ENCODE peak calls at places on chromosomes 16 and 17, in seven cellular contexts. One of them, this sample, is unnamed.
A peak's percentile ranks its signal among the peaks of the same experiment; 100 is the strongest.

GRCh38 chr16:3718628-3719027 is 1.3 kb upstream of the TRAP1 start:
- DNase-seq in H1: no peak
- DNase-seq in HCT116: no peak
- DNase-seq in SK-N-SH: no peak
- DNase-seq in Panc1: no peak
- DNase-seq in GM12878: no peak
- DNase-seq in HepG2: no peak
- DNase-seq in this sample: no peak

GRCh38 chr17:4017377-4017776 is 53.1 kb upstream of the ATP2A3 start:
- DNase-seq in H1: no peak
- DNase-seq in HCT116: no peak
- DNase-seq in SK-N-SH: no peak
- DNase-seq in Panc1: no peak
- DNase-seq in GM12878: no peak
- DNase-seq in HepG2: no peak
- DNase-seq in this sample: peak; percentile 24

GRCh38 chr17:59372138-59372751 is 40.8 kb downstream of the YPEL2 start:
- DNase-seq in H1: no peak
- DNase-seq in HCT116: no peak
- DNase-seq in SK-N-SH: no peak
- DNase-seq in Panc1: no peak
- DNase-seq in GM12878: peak; percentile 79
- DNase-seq in HepG2: no peak
- DNase-seq in this sample: peak; percentile 17

GRCh38 chr17:47315451-47316266 is 8.1 kb upstream of the EFCAB13 start:
- DNase-seq in H1: no peak
- DNase-seq in HCT116: peak; percentile 74
- DNase-seq in SK-N-SH: peak; percentile 80
- DNase-seq in Panc1: peak; percentile 56
- DNase-seq in GM12878: peak; percentile 48
- DNase-seq in HepG2: peak; percentile 71
- DNase-seq in this sample: peak; percentile 80

GRCh38 chr16:86751081-86752030 is 173.0 kb downstream of the FOXL1 start:
- DNase-seq in H1: no peak
- DNase-seq in HCT116: no peak
- DNase-seq in SK-N-SH: no peak
- DNase-seq in Panc1: no peak
- DNase-seq in GM12878: no peak
- DNase-seq in HepG2: no peak
- DNase-seq in this sample: no peak

GRCh38 chr16:81518439-81518757 is 73.8 kb downstream of the CMIP start:
- DNase-seq in H1: no peak
- DNase-seq in HCT116: no peak
- DNase-seq in SK-N-SH: no peak
- DNase-seq in Panc1: no peak
- DNase-seq in GM12878: no peak
- DNase-seq in HepG2: no peak
- DNase-seq in this sample: no peak

GRCh38 chr17:82531431-82531881 is 11.9 kb downstream of the FOXK2 start:
- DNase-seq in H1: no peak
- DNase-seq in HCT116: no peak
- DNase-seq in SK-N-SH: no peak
- DNase-seq in Panc1: peak; percentile 36
- DNase-seq in GM12878: no peak
- DNase-seq in HepG2: no peak
- DNase-seq in this sample: no peak

GRCh38 chr16:57357330-57358151 is 1.0 kb upstream of the CCL22 start:
- DNase-seq in H1: no peak
- DNase-seq in HCT116: no peak
- DNase-seq in SK-N-SH: no peak
- DNase-seq in Panc1: no peak
- DNase-seq in GM12878: peak; percentile 60
- DNase-seq in HepG2: peak; percentile 46
- DNase-seq in this sample: no peak

GRCh38 chr17:81034168-81034777 is 678 bp upstream of the BAIAP2 start:
- DNase-seq in H1: no peak
- DNase-seq in HCT116: no peak
- DNase-seq in SK-N-SH: no peak
- DNase-seq in Panc1: no peak
- DNase-seq in GM12878: no peak
- DNase-seq in HepG2: no peak
- DNase-seq in this sample: no peak

GRCh38 chr17:79154951-79155557 is 80.4 kb downstream of the ENGASE start:
- DNase-seq in H1: no peak
- DNase-seq in HCT116: no peak
- DNase-seq in SK-N-SH: peak; percentile 71
- DNase-seq in Panc1: no peak
- DNase-seq in GM12878: no peak
- DNase-seq in HepG2: no peak
- DNase-seq in this sample: no peak

GRCh38 chr16:69741951-69742904 is 12.5 kb downstream of the NOB1 start:
- DNase-seq in H1: no peak
- DNase-seq in HCT116: no peak
- DNase-seq in SK-N-SH: peak; percentile 52
- DNase-seq in Panc1: no peak
- DNase-seq in GM12878: no peak
- DNase-seq in HepG2: no peak
- DNase-seq in this sample: no peak

GRCh38 chr16:84103678-84104077 is 13.1 kb downstream of the MBTPS1 start:
- DNase-seq in H1: no peak
- DNase-seq in HCT116: no peak
- DNase-seq in SK-N-SH: no peak
- DNase-seq in Panc1: no peak
- DNase-seq in GM12878: no peak
- DNase-seq in HepG2: no peak
- DNase-seq in this sample: no peak

GRCh38 chr16:10126686-10127085 is 55.5 kb downstream of the GRIN2A start:
- DNase-seq in H1: no peak
- DNase-seq in HCT116: no peak
- DNase-seq in SK-N-SH: no peak
- DNase-seq in Panc1: no peak
- DNase-seq in GM12878: no peak
- DNase-seq in HepG2: no peak
- DNase-seq in this sample: no peak
- TF ChIP-seq SIN3A in H1: no peak
- TF ChIP-seq SIN3A in HCT116: no peak
- TF ChIP-seq SIN3A in SK-N-SH: no peak
- TF ChIP-seq SIN3A in Panc1: no peak
- TF ChIP-seq SIN3A in GM12878: no peak
- TF ChIP-seq SIN3A in HepG2: no peak
- TF ChIP-seq SIN3A in this sample: no peak

GRCh38 chr17:13485327-13485726 is 116.4 kb downstream of the HS3ST3A1 start:
- DNase-seq in H1: no peak
- DNase-seq in HCT116: no peak
- DNase-seq in SK-N-SH: no peak
- DNase-seq in Panc1: no peak
- DNase-seq in GM12878: no peak
- DNase-seq in HepG2: no peak
- DNase-seq in this sample: no peak

GRCh38 chr17:13478326-13478830 is 123.4 kb downstream of the HS3ST3A1 start:
- DNase-seq in H1: no peak
- DNase-seq in HCT116: no peak
- DNase-seq in SK-N-SH: no peak
- DNase-seq in Panc1: no peak
- DNase-seq in GM12878: no peak
- DNase-seq in HepG2: no peak
- DNase-seq in this sample: no peak

GRCh38 chr17:13480877-13481276 is 120.9 kb downstream of the HS3ST3A1 start:
- DNase-seq in H1: no peak
- DNase-seq in HCT116: no peak
- DNase-seq in SK-N-SH: no peak
- DNase-seq in Panc1: no peak
- DNase-seq in GM12878: no peak
- DNase-seq in HepG2: no peak
- DNase-seq in this sample: no peak

GRCh38 chr17:13484020-13484419 is 117.7 kb downstream of the HS3ST3A1 start:
- DNase-seq in H1: no peak
- DNase-seq in HCT116: no peak
- DNase-seq in SK-N-SH: no peak
- DNase-seq in Panc1: no peak
- DNase-seq in GM12878: no peak
- DNase-seq in HepG2: no peak
- DNase-seq in this sample: no peak
- TF ChIP-seq SIN3A in H1: no peak
- TF ChIP-seq SIN3A in HCT116: no peak
- TF ChIP-seq SIN3A in SK-N-SH: no peak
- TF ChIP-seq SIN3A in Panc1: no peak
- TF ChIP-seq SIN3A in GM12878: no peak
- TF ChIP-seq SIN3A in HepG2: no peak
- TF ChIP-seq SIN3A in this sample: no peak

GRCh38 chr16:67185003-67185865 is 1.5 kb upstream of the MATCAP1 start:
- DNase-seq in H1: peak; percentile 77
- DNase-seq in HCT116: peak; percentile 67
- DNase-seq in SK-N-SH: peak; percentile 73
- DNase-seq in Panc1: peak; percentile 39
- DNase-seq in GM12878: no peak
- DNase-seq in HepG2: peak; percentile 86
- DNase-seq in this sample: peak; percentile 65
- TF ChIP-seq SIN3A in H1: peak; percentile 100
- TF ChIP-seq SIN3A in HCT116: no peak
- TF ChIP-seq SIN3A in SK-N-SH: peak; percentile 98
- TF ChIP-seq SIN3A in Panc1: peak; percentile 77
- TF ChIP-seq SIN3A in GM12878: peak; percentile 96
- TF ChIP-seq SIN3A in HepG2: peak; percentile 98
- TF ChIP-seq SIN3A in this sample: peak; percentile 99

GRCh38 chr16:27248036-27248435 is 20.5 kb downstream of the NSMCE1 start:
- DNase-seq in H1: no peak
- DNase-seq in HCT116: no peak
- DNase-seq in SK-N-SH: no peak
- DNase-seq in Panc1: no peak
- DNase-seq in GM12878: no peak
- DNase-seq in HepG2: no peak
- DNase-seq in this sample: no peak

GRCh38 chr16:27246439-27246838 is 22.1 kb downstream of the NSMCE1 start:
- DNase-seq in H1: no peak
- DNase-seq in HCT116: no peak
- DNase-seq in SK-N-SH: no peak
- DNase-seq in Panc1: no peak
- DNase-seq in GM12878: no peak
- DNase-seq in HepG2: no peak
- DNase-seq in this sample: no peak

GRCh38 chr16:27244363-27244755 is 24.2 kb downstream of the NSMCE1 start:
- DNase-seq in H1: no peak
- DNase-seq in HCT116: no peak
- DNase-seq in SK-N-SH: no peak
- DNase-seq in Panc1: no peak
- DNase-seq in GM12878: no peak
- DNase-seq in HepG2: no peak
- DNase-seq in this sample: no peak

GRCh38 chr16:27243725-27244362 is 24.7 kb downstream of the NSMCE1 start:
- DNase-seq in H1: no peak
- DNase-seq in HCT116: no peak
- DNase-seq in SK-N-SH: no peak
- DNase-seq in Panc1: no peak
- DNase-seq in GM12878: no peak
- DNase-seq in HepG2: no peak
- DNase-seq in this sample: no peak

DNA sequence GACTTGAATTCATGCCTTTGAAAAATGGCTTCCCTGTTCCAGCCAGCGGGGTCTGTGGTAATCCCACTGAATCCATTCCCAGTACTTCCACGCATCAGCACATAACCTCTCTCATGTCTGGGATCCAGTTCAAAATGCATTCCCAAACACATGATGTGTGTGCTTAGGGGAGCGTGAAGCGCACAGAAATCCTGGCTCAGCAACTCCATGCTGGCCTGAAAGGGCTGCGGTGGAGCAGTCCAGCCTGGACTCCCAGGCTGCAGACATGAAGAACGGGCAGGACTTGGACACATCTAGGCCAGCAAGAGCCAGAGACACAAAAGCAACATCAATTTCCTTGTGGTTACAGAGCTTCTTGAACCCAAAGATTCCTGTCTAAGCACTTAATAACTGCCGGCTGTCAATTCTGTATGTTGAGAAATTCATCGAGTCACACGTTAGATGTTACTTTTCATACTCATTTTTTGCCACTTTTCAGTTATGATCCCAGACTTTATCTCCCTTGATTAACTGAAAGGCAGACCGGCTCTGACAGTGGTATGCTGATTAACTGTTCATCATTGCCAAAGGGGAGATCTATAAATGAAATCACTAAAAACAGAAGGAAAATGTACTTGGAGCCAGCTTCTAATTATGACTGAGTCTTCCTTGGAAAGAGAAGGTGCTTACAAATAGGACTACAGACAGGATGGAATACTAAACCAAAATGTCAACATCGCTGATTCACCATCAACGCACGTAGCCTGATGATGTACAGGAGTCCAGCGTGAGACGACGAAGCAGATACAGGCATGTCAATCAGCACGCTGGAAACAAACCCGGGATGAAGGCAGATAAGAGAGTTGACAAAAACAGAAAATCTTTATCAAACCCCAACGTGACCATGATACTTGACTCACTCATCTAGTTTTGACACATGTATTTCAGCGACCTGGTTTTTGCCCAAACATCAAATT is 23.0 kb downstream of the NSMCE1 start:
- DNase-seq in H1: no peak
- DNase-seq in HCT116: no peak
- DNase-seq in SK-N-SH: no peak
- DNase-seq in Panc1: no peak
- DNase-seq in GM12878: no peak
- DNase-seq in HepG2: no peak
- DNase-seq in this sample: peak; percentile 50
- TF ChIP-seq SIN3A in H1: no peak
- TF ChIP-seq SIN3A in HCT116: no peak
- TF ChIP-seq SIN3A in SK-N-SH: no peak
- TF ChIP-seq SIN3A in Panc1: no peak
- TF ChIP-seq SIN3A in GM12878: no peak
- TF ChIP-seq SIN3A in HepG2: no peak
- TF ChIP-seq SIN3A in this sample: no peak

This sample was measured in K562.